ENCODE peak calls at places on chromosomes 6 and 20, in nine cellular contexts. Y is astrocyte of the spinal cord, H is adrenal gland, G is neural progenitor cell, C is IMR-90, M is cardiac muscle cell, J is gastrocnemius medialis, V is lower lobe of right lung, U is AG10803. L is an unnamed sample.

GRCh38 chr6:8131265-8131897 is 29.0 kb upstream of the EEF1E1 start:
- DNase-seq in H (peak), U (peak), C (peak), M (peak), V (no peak), J (no peak), G (peak), Y (peak), L (peak)

GRCh38 chr20:14657231-14657630 is 319.8 kb upstream of the FLRT3 start:
- DNase-seq in U (no peak), C (no peak), H (no peak), G (no peak), V (no peak), Y (no peak), M (no peak), J (no peak), L (no peak)

GRCh38 chr20:23298926-23299672 is 51.5 kb upstream of the NXT1 start:
- DNase-seq in G (no peak), V (no peak), Y (peak), U (peak), C (no peak), H (no peak), M (peak), J (no peak), L (no peak)

GRCh38 chr6:69162811-69163210 is 527.7 kb downstream of the ADGRB3 start:
- DNase-seq in U (no peak), C (no peak), Y (peak), M (no peak), V (no peak), J (no peak), G (peak), H (no peak), L (no peak)

GRCh38 chr20:23995905-23996666 is 7.5 kb upstream of the GGTLC1 start:
- DNase-seq in M (peak), C (peak), G (peak), U (peak), Y (peak), V (peak), H (peak), J (no peak), L (no peak)

GRCh38 chr6:104682722-104683643 is 176.7 kb downstream of the HACE1 start:
- DNase-seq in V (peak), Y (peak), H (peak), J (no peak), U (peak), C (peak), M (peak), G (peak), L (peak)

GRCh38 chr6:45436544-45437440 is 59.1 kb upstream of the SUPT3H start:
- DNase-seq in U (peak), M (peak), H (no peak), V (no peak), C (peak), J (no peak), G (no peak), Y (peak), L (peak)

GRCh38 chr6:132365319-132365907 is 35.9 kb downstream of the MOXD1 start:
- DNase-seq in J (no peak), U (peak), V (no peak), M (peak), C (no peak), G (peak), Y (peak), H (no peak), L (no peak)

GRCh38 chr20:54056762-54057639 is 13.4 kb downstream of the BCAS1 start:
- DNase-seq in J (no peak), U (no peak), C (no peak), V (no peak), G (no peak), Y (no peak), H (no peak), M (no peak), L (no peak)

GRCh38 chr6:66771626-66772025 is 1064.6 kb upstream of the EYS start:
- DNase-seq in U (no peak), V (no peak), J (no peak), G (no peak), M (peak), Y (no peak), C (no peak), H (no peak), L (no peak)

GRCh38 chr6:35084511-35085203 is 56.5 kb downstream of the TCP11 start:
- DNase-seq in M (no peak), Y (no peak), H (no peak), C (no peak), J (no peak), G (no peak), V (no peak), U (no peak), L (no peak)

GRCh38 chr6:33983109-33983475 is 162.8 kb downstream of the GRM4 start:
- DNase-seq in J (no peak), H (peak), V (peak), Y (no peak), U (peak), C (peak), G (no peak), M (peak), L (no peak)

GRCh38 chr6:44074383-44075136 is 52.7 kb downstream of the MRPL14 start:
- DNase-seq in Y (peak), H (peak), G (peak), U (peak), V (peak), C (peak), M (peak), J (peak), L (peak)

GRCh38 chr6:36386495-36387439 is 702 bp downstream of the ETV7 start:
- DNase-seq in V (peak), M (peak), U (peak), G (peak), Y (peak), J (no peak), H (peak), C (peak), L (peak)
- TF ChIP-seq CTCF in V (no peak), M (peak), U (peak), G (no peak), Y (peak), J (no peak), H (peak), C (no peak), L (peak)

DNA sequence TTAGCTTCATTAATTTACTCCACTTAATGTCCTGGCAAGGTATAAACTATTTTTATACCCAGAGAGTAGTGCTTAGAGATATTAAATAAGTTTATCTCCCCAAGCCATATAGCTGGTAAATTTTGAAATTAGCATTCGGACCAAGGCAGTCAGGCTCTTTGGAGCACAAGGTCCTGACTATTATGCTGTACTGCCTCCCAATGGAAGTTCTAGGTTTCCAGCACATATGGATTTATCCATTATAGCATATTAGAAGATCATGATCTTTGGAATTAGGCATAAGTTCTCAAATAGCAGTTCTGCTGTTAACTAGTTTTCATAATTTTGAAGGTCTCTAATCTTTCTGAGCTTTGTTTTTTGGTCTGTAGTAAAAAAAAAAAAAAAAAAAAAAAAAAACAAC is 835.3 kb upstream of the EPHA7 start:
- DNase-seq in H (no peak), J (no peak), U (no peak), C (no peak), M (no peak), V (no peak), G (peak), Y (peak), L (no peak)
- TF ChIP-seq CTCF in H (no peak), J (no peak), U (no peak), C (no peak), M (no peak), V (no peak), G (peak), Y (peak), L (no peak)

GRCh38 chr20:51356871-51357270 is 185.6 kb downstream of the NFATC2 start:
- DNase-seq in U (no peak), M (no peak), J (no peak), V (no peak), G (no peak), C (no peak), H (no peak), Y (no peak), L (no peak)

GRCh38 chr20:51352790-51353189 is 189.7 kb downstream of the NFATC2 start:
- DNase-seq in V (no peak), G (no peak), H (no peak), C (no peak), M (no peak), Y (no peak), U (no peak), J (no peak), L (no peak)

GRCh38 chr20:51354769-51355319 is 187.7 kb downstream of the NFATC2 start:
- DNase-seq in G (no peak), M (no peak), H (no peak), C (peak), Y (peak), V (no peak), U (peak), J (no peak), L (peak)

GRCh38 chr20:51350941-51351631 is 191.4 kb downstream of the NFATC2 start:
- DNase-seq in U (peak), M (peak), C (peak), J (no peak), Y (peak), G (no peak), H (no peak), V (no peak), L (peak)

GRCh38 chr20:51354191-51354768 is 188.2 kb downstream of the NFATC2 start:
- DNase-seq in U (no peak), M (peak), G (no peak), Y (peak), V (no peak), H (no peak), C (peak), J (no peak), L (peak)
- TF ChIP-seq CTCF in U (no peak), M (no peak), G (no peak), Y (no peak), V (no peak), H (no peak), C (no peak), J (no peak), L (no peak)

GRCh38 chr6:2385584-2385983 is 140.2 kb upstream of the GMDS start:
- DNase-seq in V (no peak), G (no peak), Y (no peak), C (no peak), J (no peak), M (no peak), H (no peak), U (peak), L (no peak)

GRCh38 chr6:2387445-2387844 is 142.0 kb upstream of the GMDS start:
- DNase-seq in Y (no peak), H (no peak), U (no peak), M (no peak), G (no peak), V (no peak), C (no peak), J (no peak), L (no peak)

GRCh38 chr6:2381872-2382661 is 136.7 kb upstream of the GMDS start:
- DNase-seq in C (no peak), M (no peak), J (no peak), U (no peak), H (no peak), V (no peak), G (no peak), Y (no peak), L (no peak)

GRCh38 chr6:2388554-2389324 is 143.3 kb upstream of the GMDS start:
- DNase-seq in J (no peak), Y (no peak), G (no peak), V (no peak), C (no peak), U (no peak), M (no peak), H (no peak), L (no peak)

DNA sequence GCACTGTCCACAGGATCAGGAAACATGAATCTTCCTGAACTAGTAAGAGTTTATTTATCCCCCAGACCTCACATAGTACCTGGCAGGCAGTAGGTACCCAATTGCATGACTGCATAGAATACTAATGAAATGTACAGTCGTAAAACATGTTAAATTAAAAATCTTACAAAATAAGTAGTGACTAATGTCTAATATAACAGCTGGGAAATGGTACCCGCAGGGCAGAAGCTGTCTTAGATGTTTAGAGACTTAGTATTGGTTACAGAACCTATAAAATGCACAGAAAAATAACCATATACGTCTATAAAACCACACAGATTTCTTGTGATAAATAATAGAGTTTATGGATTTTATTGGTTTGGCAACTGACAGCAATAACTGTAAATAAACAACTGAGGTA is 139.1 kb upstream of the GMDS start:
- DNase-seq in C (no peak), V (no peak), Y (no peak), J (no peak), U (no peak), G (no peak), M (no peak), H (no peak), L (no peak)
- TF ChIP-seq CTCF in C (no peak), V (no peak), Y (no peak), J (no peak), U (no peak), G (no peak), M (no peak), H (no peak), L (no peak)

DNA sequence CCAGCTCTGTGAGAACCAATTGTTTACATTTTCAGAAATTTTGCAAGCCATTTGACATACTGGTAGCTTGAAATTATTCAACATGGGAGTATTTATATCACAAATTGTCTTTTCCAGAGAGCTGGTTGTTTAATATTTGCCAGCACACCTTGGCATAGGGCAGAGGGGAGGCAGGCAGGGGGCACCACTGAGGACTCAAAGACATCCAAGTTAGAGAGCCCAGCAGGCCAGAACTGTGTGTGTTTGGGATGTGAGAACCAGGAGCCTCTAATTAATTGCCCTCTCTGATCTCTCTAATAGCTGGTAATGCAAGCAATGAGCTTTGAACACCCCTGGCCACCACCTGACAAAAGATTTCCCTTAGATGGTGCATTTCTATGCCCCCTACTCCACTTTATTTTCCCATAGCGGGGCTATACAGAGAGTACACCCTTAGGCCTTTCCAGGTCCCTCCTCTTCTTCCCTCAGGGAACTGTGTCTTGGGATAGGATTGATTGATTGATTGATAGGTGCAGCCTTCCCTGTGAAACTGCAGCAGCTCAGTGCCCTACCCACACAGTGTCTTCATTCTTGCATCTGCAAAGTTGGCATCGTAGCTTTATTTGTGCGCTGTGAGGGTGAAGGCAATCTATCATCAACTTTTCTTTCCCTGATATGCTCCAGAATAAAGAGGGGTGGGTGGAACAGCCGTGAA is 29.2 kb downstream of the MOCS1 start:
- DNase-seq in J (no peak), M (no peak), U (no peak), G (no peak), H (no peak), C (no peak), Y (no peak), V (no peak), L (no peak)
- TF ChIP-seq CTCF in J (no peak), M (peak), U (no peak), G (peak), H (no peak), C (no peak), Y (no peak), V (no peak), L (no peak)

GRCh38 chr20:36209921-36210320 is 26.4 kb upstream of the AAR2 start:
- DNase-seq in M (no peak), C (no peak), H (no peak), V (no peak), Y (no peak), U (no peak), G (no peak), J (no peak), L (no peak)

GRCh38 chr20:36207602-36208001 is 28.7 kb upstream of the AAR2 start:
- DNase-seq in J (no peak), Y (no peak), C (no peak), U (no peak), H (no peak), V (no peak), M (no peak), G (no peak), L (no peak)

GRCh38 chr20:36208257-36208656 is 28.0 kb upstream of the AAR2 start:
- DNase-seq in V (no peak), Y (no peak), J (no peak), C (no peak), M (no peak), U (no peak), H (no peak), G (no peak), L (no peak)

GRCh38 chr20:36213362-36213761 is 22.9 kb upstream of the AAR2 start:
- DNase-seq in V (no peak), J (no peak), C (no peak), G (no peak), M (no peak), U (no peak), H (no peak), Y (no peak), L (no peak)

GRCh38 chr20:36210561-36210960 is 25.7 kb upstream of the AAR2 start:
- DNase-seq in J (no peak), Y (no peak), V (no peak), C (no peak), M (no peak), U (no peak), H (no peak), G (no peak), L (no peak)
- TF ChIP-seq CTCF in J (no peak), Y (peak), V (no peak), C (peak), M (peak), U (no peak), H (no peak), G (no peak), L (peak)

GRCh38 chr6:31468316-31468715 is 29.6 kb upstream of the MICB start:
- DNase-seq in G (no peak), M (peak), H (no peak), V (no peak), C (no peak), J (no peak), U (no peak), Y (no peak), L (no peak)
- TF ChIP-seq CTCF in G (no peak), M (no peak), H (no peak), V (no peak), C (no peak), J (no peak), U (no peak), Y (no peak), L (no peak)

GRCh38 chr6:168888786-168889345 is 364.8 kb downstream of the THBS2 start:
- DNase-seq in J (no peak), V (no peak), H (no peak), C (no peak), M (no peak), G (no peak), Y (no peak), U (no peak), L (no peak)
- TF ChIP-seq CTCF in J (no peak), V (no peak), H (no peak), C (no peak), M (no peak), G (no peak), Y (no peak), U (no peak), L (peak)

DNA sequence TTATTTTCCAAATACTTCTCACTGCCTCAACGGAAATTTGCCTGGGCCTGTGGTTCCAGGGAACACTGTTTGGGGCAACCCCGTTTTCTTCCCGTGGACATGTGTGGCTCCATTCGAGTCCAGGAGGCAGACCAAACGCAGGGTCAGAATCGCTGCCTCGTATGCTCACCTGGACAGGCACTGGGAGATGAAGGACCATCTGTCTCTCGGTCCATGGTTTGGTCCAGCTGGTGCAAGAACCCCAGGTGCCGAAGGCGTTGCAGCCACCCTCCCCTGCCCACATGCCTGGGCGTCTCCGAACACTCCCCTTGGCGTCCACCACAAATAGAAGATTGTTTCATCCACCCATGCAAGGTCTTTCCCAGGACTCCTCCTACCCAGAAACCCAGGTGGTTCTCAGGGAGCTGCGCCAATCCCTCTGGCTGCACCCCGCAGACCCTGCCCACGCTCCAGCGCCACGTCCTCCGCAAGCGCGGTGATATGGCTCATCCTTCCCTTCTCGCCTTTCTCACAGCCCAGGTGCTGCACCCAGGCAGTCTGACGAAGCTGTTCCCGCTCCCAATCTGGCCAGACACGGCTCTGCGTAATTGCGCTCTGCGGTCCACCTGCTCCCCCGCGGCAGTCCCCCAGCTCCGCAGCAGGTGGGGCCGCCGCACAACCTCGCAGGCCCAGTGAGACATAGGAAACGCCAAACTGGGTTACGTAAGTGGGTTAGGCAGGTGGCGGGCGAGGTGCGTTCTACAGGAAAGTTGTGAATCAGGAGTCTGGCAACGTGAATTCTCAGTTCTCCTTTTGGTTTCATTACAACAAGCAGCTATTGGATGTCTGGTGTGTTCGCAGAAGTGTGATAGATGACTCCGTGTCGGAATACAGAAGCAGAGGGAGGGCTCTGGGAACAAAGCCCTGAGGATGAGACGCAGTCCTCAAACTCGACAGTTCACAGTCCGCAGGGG is 146.2 kb upstream of the ECI2 start:
- DNase-seq in G (peak), H (peak), V (peak), U (no peak), C (peak), Y (peak), J (peak), M (peak), L (no peak)
- TF ChIP-seq CTCF in G (peak), H (peak), V (peak), U (no peak), C (peak), Y (peak), J (peak), M (peak), L (no peak)

L was measured in HFFc6.